ENCODE peak calls at places on chromosomes 5 and 9, in eight cellular contexts. W is stimulated activated CD8-positive, alpha-beta memory T cell treated with anti-CD3 and anti-CD28 coated beads, Interleukin-15, amount 100 ng/mL, for 4 hours; N is AG08396; P is T-helper 1 cell; O is RWPE1; Z is psoas muscle; C is CD8-positive, alpha-beta T cell; A is activated T-helper 1 cell treated with Interleukin-2 at 50 U/mL for 16 hours. J is an unnamed sample.

GRCh38 chr9:35755071-35755470 is 995 bp upstream of the MSMP start:
- DNase-seq in O (no peak), P (no peak), N (no peak), Z (no peak), W (no peak), A (no peak), C (no peak), J (no peak)

GRCh38 chr9:106755727-106756126 is 107.2 kb upstream of the ZNF462 start:
- DNase-seq in W (no peak), A (no peak), N (no peak), Z (peak; percentile 64), O (no peak), P (no peak), C (no peak), J (no peak)

GRCh38 chr5:23506329-23507236 is 826 bp upstream of the PRDM9 start:
- DNase-seq in N (no peak), C (no peak), W (no peak), P (no peak), Z (no peak), A (no peak), O (peak; percentile 6), J (no peak)

GRCh38 chr5:131514316-131515275 is 120.4 kb downstream of the RAPGEF6 start:
- DNase-seq in A (no peak), C (no peak), O (no peak), N (no peak), W (no peak), P (peak; percentile 21), Z (no peak), J (no peak)

GRCh38 chr5:175035882-175036533 is 311.6 kb downstream of the MSX2 start:
- DNase-seq in Z (no peak), W (no peak), O (no peak), A (no peak), N (no peak), P (no peak), C (no peak), J (no peak)

GRCh38 chr5:72141440-72142271 is 34.4 kb downstream of the MAP1B start:
- DNase-seq in A (no peak), C (no peak), N (peak; percentile 70), O (peak; percentile 42), W (no peak), Z (no peak), P (no peak), J (peak; percentile 66)

GRCh38 chr5:132052520-132052919 is 7.9 kb upstream of the IL3 start:
- DNase-seq in O (no peak), Z (peak; percentile 16), A (no peak), N (no peak), P (no peak), W (no peak), C (peak; percentile 32), J (peak; percentile 22)

GRCh38 chr5:151239237-151239861 is 13.6 kb upstream of the GM2A start:
- DNase-seq in N (peak; percentile 87), Z (peak; percentile 90), C (peak; percentile 77), A (no peak), P (peak; percentile 29), W (no peak), O (peak; percentile 82), J (peak; percentile 86)

GRCh38 chr5:1112596-1113331 is 901 bp upstream of the SLC12A7 start:
- DNase-seq in A (no peak), C (no peak), Z (no peak), N (no peak), O (peak; percentile 93), P (no peak), W (no peak), J (no peak)

GRCh38 chr9:37453827-37454226 is 11.4 kb downstream of the ZBTB5 start:
- DNase-seq in Z (no peak), O (no peak), N (no peak), A (no peak), P (no peak), W (no peak), C (no peak), J (no peak)

GRCh38 chr5:108661590-108662219 is 86.0 kb upstream of the FER start:
- DNase-seq in N (peak; percentile 9), Z (no peak), P (no peak), C (no peak), W (no peak), O (peak; percentile 80), A (no peak), J (no peak)

GRCh38 chr9:96126321-96126881 is 175.6 kb downstream of the HSD17B3 start:
- DNase-seq in C (no peak), O (no peak), P (no peak), N (no peak), A (no peak), Z (no peak), W (no peak), J (no peak)

GRCh38 chr5:146906803-146907202 is 28.2 kb upstream of the PPP2R2B start:
- DNase-seq in C (no peak), O (no peak), Z (no peak), W (no peak), N (no peak), A (no peak), P (no peak), J (no peak)

GRCh38 chr9:93172646-93173364 is 11.1 kb upstream of the WNK2 start:
- DNase-seq in A (no peak), Z (no peak), O (no peak), N (no peak), C (no peak), W (no peak), P (no peak), J (no peak)

GRCh38 chr5:140966293-140967225 is at the start of gene PCDHAC2:
- DNase-seq in O (peak; percentile 62), N (peak; percentile 10), W (no peak), C (no peak), A (no peak), P (no peak), Z (peak; percentile 56), J (peak; percentile 81)

GRCh38 chr5:78920604-78921003 is 64.5 kb downstream of the ARSB start:
- DNase-seq in C (no peak), A (no peak), O (no peak), P (no peak), W (no peak), N (peak; percentile 45), Z (no peak), J (no peak)

GRCh38 chr9:127741831-127742434 is 6.8 kb upstream of the TOR2A start:
- DNase-seq in P (no peak), Z (peak; percentile 88), A (no peak), C (no peak), N (peak; percentile 67), O (no peak), W (no peak), J (no peak)

GRCh38 chr5:141811287-141812155 is 66.7 kb downstream of the PCDH1 start:
- DNase-seq in Z (no peak), A (no peak), W (no peak), O (peak; percentile 76), P (no peak), C (peak; percentile 56), N (no peak), J (no peak)

GRCh38 chr5:179668404-179668803 is 12.4 kb downstream of the CBY3 start:
- DNase-seq in C (peak; percentile 51), O (no peak), W (no peak), A (peak; percentile 6), Z (no peak), N (peak; percentile 67), P (peak; percentile 23), J (no peak)

GRCh38 chr5:134267366-134268018 is 41.6 kb upstream of the PPP2CA start:
- DNase-seq in C (no peak), O (no peak), N (no peak), P (no peak), A (no peak), Z (no peak), W (no peak), J (no peak)

GRCh38 chr5:14385022-14385421 is 196.6 kb upstream of the OTULINL start:
- DNase-seq in P (no peak), O (no peak), W (no peak), N (no peak), Z (no peak), A (no peak), C (peak; percentile 53), J (no peak)

GRCh38 chr9:1050125-1050895 is at the start of gene DMRT2:
- DNase-seq in C (no peak), Z (peak; percentile 97), O (peak; percentile 77), W (no peak), P (no peak), A (no peak), N (peak; percentile 85), J (peak; percentile 88)

GRCh38 chr9:125463926-125464325 is 202.3 kb downstream of the GAPVD1 start:
- DNase-seq in N (no peak), W (no peak), C (no peak), Z (no peak), O (no peak), A (no peak), P (no peak), J (no peak)

GRCh38 chr9:104866186-104866585 is 61.8 kb downstream of the ABCA1 start:
- DNase-seq in Z (no peak), N (no peak), W (no peak), O (no peak), P (no peak), C (no peak), A (no peak), J (no peak)

GRCh38 chr5:143245929-143246561 is 157.4 kb downstream of the NR3C1 start:
- DNase-seq in A (no peak), N (peak; percentile 70), C (no peak), W (no peak), O (peak; percentile 99), Z (peak; percentile 67), P (no peak), J (no peak)

GRCh38 chr5:32329395-32329834 is 16.7 kb upstream of the MTMR12 start:
- DNase-seq in O (peak; percentile 57), P (peak; percentile 33), W (peak; percentile 17), A (peak; percentile 5), Z (peak; percentile 66), C (peak; percentile 67), N (peak; percentile 80), J (no peak)

GRCh38 chr9:91814681-91815212 is 135.3 kb downstream of the ROR2 start:
- DNase-seq in Z (peak; percentile 21), A (no peak), O (no peak), W (no peak), C (no peak), P (no peak), N (no peak), J (peak; percentile 31)

GRCh38 chr9:268616-269015 is 54.0 kb downstream of the DOCK8 start:
- DNase-seq in N (no peak), C (no peak), O (no peak), P (no peak), W (no peak), Z (no peak), A (no peak), J (no peak)

GRCh38 chr9:8955315-8955714 is 1155.7 kb upstream of the DMAC1 start:
- DNase-seq in N (no peak), Z (no peak), C (no peak), O (no peak), P (no peak), W (no peak), A (no peak), J (no peak)